ENCODE peak calls at places on chromosome 17, in five cellular contexts. One of them, this sample, is unnamed.

GRCh38 chr17:58315750-58316149 is 12.8 kb downstream of the TSPOAP1 start:
- DNase-seq in A549: no peak
- DNase-seq in K562: no peak
- DNase-seq in endothelial cell of umbilical vein: no peak
- DNase-seq in GM12878: no peak
- DNase-seq in this sample: no peak

GRCh38 chr17:67427410-67427809 is 50.3 kb downstream of the PITPNC1 start:
- DNase-seq in A549: no peak
- DNase-seq in K562: no peak
- DNase-seq in endothelial cell of umbilical vein: no peak
- DNase-seq in GM12878: no peak
- DNase-seq in this sample: no peak

GRCh38 chr17:49469831-49470568 is 25.1 kb upstream of the NGFR start:
- DNase-seq in A549: no peak
- DNase-seq in K562: no peak
- DNase-seq in endothelial cell of umbilical vein: no peak
- DNase-seq in GM12878: no peak
- DNase-seq in this sample: no peak

GRCh38 chr17:909642-910323 is 69.8 kb downstream of the NXN start:
- DNase-seq in A549: no peak
- DNase-seq in K562: peak
- DNase-seq in endothelial cell of umbilical vein: no peak
- DNase-seq in GM12878: no peak
- DNase-seq in this sample: peak

GRCh38 chr17:70270554-70270953 is 101.2 kb downstream of the KCNJ2 start:
- DNase-seq in A549: no peak
- DNase-seq in K562: no peak
- DNase-seq in endothelial cell of umbilical vein: peak
- DNase-seq in GM12878: no peak
- DNase-seq in this sample: no peak

GRCh38 chr17:14058051-14058450 is 11.3 kb upstream of the COX10 start:
- DNase-seq in A549: no peak
- DNase-seq in K562: no peak
- DNase-seq in endothelial cell of umbilical vein: no peak
- DNase-seq in GM12878: no peak
- DNase-seq in this sample: no peak

GRCh38 chr17:57699751-57700186 is 45.3 kb downstream of the CCDC182 start:
- DNase-seq in A549: no peak
- DNase-seq in K562: no peak
- DNase-seq in endothelial cell of umbilical vein: no peak
- DNase-seq in GM12878: no peak
- DNase-seq in this sample: no peak

GRCh38 chr17:42133461-42134041 is 10.9 kb downstream of the HSPB9 start:
- DNase-seq in A549: no peak
- DNase-seq in K562: no peak
- DNase-seq in endothelial cell of umbilical vein: no peak
- DNase-seq in GM12878: no peak
- DNase-seq in this sample: no peak

GRCh38 chr17:31508310-31509094 is 117.0 kb downstream of the RAB11FIP4 start:
- DNase-seq in A549: peak
- DNase-seq in K562: peak
- DNase-seq in endothelial cell of umbilical vein: no peak
- DNase-seq in GM12878: peak
- DNase-seq in this sample: no peak

GRCh38 chr17:58447039-58447975 is 30.0 kb upstream of the RNF43 start:
- DNase-seq in A549: peak
- DNase-seq in K562: peak
- DNase-seq in endothelial cell of umbilical vein: peak
- DNase-seq in GM12878: peak
- DNase-seq in this sample: peak

GRCh38 chr17:1989135-1989534 is 36.0 kb downstream of the RTN4RL1 start:
- DNase-seq in A549: peak
- DNase-seq in K562: peak
- DNase-seq in endothelial cell of umbilical vein: no peak
- DNase-seq in GM12878: no peak
- DNase-seq in this sample: no peak

GRCh38 chr17:79191270-79191934 is 116.8 kb downstream of the ENGASE start:
- DNase-seq in A549: no peak
- DNase-seq in K562: no peak
- DNase-seq in endothelial cell of umbilical vein: no peak
- DNase-seq in GM12878: no peak
- DNase-seq in this sample: no peak

GRCh38 chr17:2853111-2853721 is 57.0 kb downstream of the RAP1GAP2 start:
- DNase-seq in A549: peak
- DNase-seq in K562: no peak
- DNase-seq in endothelial cell of umbilical vein: no peak
- DNase-seq in GM12878: no peak
- DNase-seq in this sample: peak

GRCh38 chr17:57110152-57110542 is 25.1 kb downstream of the AKAP1 start:
- DNase-seq in A549: no peak
- DNase-seq in K562: no peak
- DNase-seq in endothelial cell of umbilical vein: no peak
- DNase-seq in GM12878: no peak
- DNase-seq in this sample: no peak

GRCh38 chr17:6558932-6559752 is 2.8 kb upstream of the PITPNM3 start:
- DNase-seq in A549: no peak
- DNase-seq in K562: no peak
- DNase-seq in endothelial cell of umbilical vein: peak
- DNase-seq in GM12878: no peak
- DNase-seq in this sample: no peak

GRCh38 chr17:1280652-1281051 is 1.2 kb downstream of the TRARG1 start:
- DNase-seq in A549: no peak
- DNase-seq in K562: no peak
- DNase-seq in endothelial cell of umbilical vein: no peak
- DNase-seq in GM12878: no peak
- DNase-seq in this sample: no peak

GRCh38 chr17:65561394-65562205 is at the start of gene AXIN2:
- DNase-seq in A549: peak
- DNase-seq in K562: peak
- DNase-seq in endothelial cell of umbilical vein: peak
- DNase-seq in GM12878: no peak
- DNase-seq in this sample: peak

GRCh38 chr17:72158895-72159885 is 38.4 kb downstream of the SOX9 start:
- DNase-seq in A549: no peak
- DNase-seq in K562: no peak
- DNase-seq in endothelial cell of umbilical vein: no peak
- DNase-seq in GM12878: no peak
- DNase-seq in this sample: no peak

GRCh38 chr17:75241996-75242460 is 19.4 kb downstream of the GGA3 start:
- DNase-seq in A549: no peak
- DNase-seq in K562: no peak
- DNase-seq in endothelial cell of umbilical vein: no peak
- DNase-seq in GM12878: no peak
- DNase-seq in this sample: no peak

GRCh38 chr17:64103751-64104364 is 26.1 kb downstream of the ERN1 start:
- DNase-seq in A549: no peak
- DNase-seq in K562: no peak
- DNase-seq in endothelial cell of umbilical vein: no peak
- DNase-seq in GM12878: peak
- DNase-seq in this sample: peak

GRCh38 chr17:45225964-45226530 is 4.4 kb downstream of the FMNL1 start:
- DNase-seq in A549: peak
- DNase-seq in K562: peak
- DNase-seq in endothelial cell of umbilical vein: peak
- DNase-seq in GM12878: peak
- DNase-seq in this sample: peak

GRCh38 chr17:83050651-83051422 is 28.6 kb upstream of the METRNL start:
- DNase-seq in A549: no peak
- DNase-seq in K562: no peak
- DNase-seq in endothelial cell of umbilical vein: no peak
- DNase-seq in GM12878: no peak
- DNase-seq in this sample: no peak

GRCh38 chr17:67246648-67247415 is 1.8 kb upstream of the HELZ start:
- DNase-seq in A549: peak
- DNase-seq in K562: peak
- DNase-seq in endothelial cell of umbilical vein: peak
- DNase-seq in GM12878: peak
- DNase-seq in this sample: peak

GRCh38 chr17:81248649-81249048 is 9.5 kb downstream of the NDUFAF8 start:
- DNase-seq in A549: no peak
- DNase-seq in K562: no peak
- DNase-seq in endothelial cell of umbilical vein: no peak
- DNase-seq in GM12878: no peak
- DNase-seq in this sample: no peak

GRCh38 chr17:48261297-48261880 is 153.8 kb downstream of the SNX11 start:
- DNase-seq in A549: peak
- DNase-seq in K562: peak
- DNase-seq in endothelial cell of umbilical vein: no peak
- DNase-seq in GM12878: no peak
- DNase-seq in this sample: peak

GRCh38 chr17:27348196-27348595 is 54.3 kb downstream of the WSB1 start:
- DNase-seq in A549: no peak
- DNase-seq in K562: no peak
- DNase-seq in endothelial cell of umbilical vein: peak
- DNase-seq in GM12878: no peak
- DNase-seq in this sample: no peak

GRCh38 chr17:81553616-81554181 is 1.5 kb upstream of the FAAP100 start:
- DNase-seq in A549: peak
- DNase-seq in K562: peak
- DNase-seq in endothelial cell of umbilical vein: peak
- DNase-seq in GM12878: peak
- DNase-seq in this sample: peak

GRCh38 chr17:76150712-76151622 is 9.9 kb upstream of the FOXJ1 start:
- DNase-seq in A549: no peak
- DNase-seq in K562: no peak
- DNase-seq in endothelial cell of umbilical vein: no peak
- DNase-seq in GM12878: no peak
- DNase-seq in this sample: no peak

GRCh38 chr17:40606548-40607353 is 40.9 kb downstream of the SMARCE1 start:
- DNase-seq in A549: no peak
- DNase-seq in K562: no peak
- DNase-seq in endothelial cell of umbilical vein: no peak
- DNase-seq in GM12878: no peak
- DNase-seq in this sample: no peak

GRCh38 chr17:40607641-40608040 is 40.0 kb downstream of the SMARCE1 start:
- DNase-seq in A549: no peak
- DNase-seq in K562: no peak
- DNase-seq in endothelial cell of umbilical vein: no peak
- DNase-seq in GM12878: no peak
- DNase-seq in this sample: no peak

GRCh38 chr17:40605301-40605700 is 40.0 kb upstream of the CCR7 start:
- DNase-seq in A549: no peak
- DNase-seq in K562: no peak
- DNase-seq in endothelial cell of umbilical vein: no peak
- DNase-seq in GM12878: no peak
- DNase-seq in this sample: no peak

GRCh38 chr17:40602445-40603443 is 37.5 kb upstream of the CCR7 start:
- DNase-seq in A549: no peak
- DNase-seq in K562: no peak
- DNase-seq in endothelial cell of umbilical vein: no peak
- DNase-seq in GM12878: peak
- DNase-seq in this sample: no peak

GRCh38 chr17:40604327-40605080 is 39.2 kb upstream of the CCR7 start:
- DNase-seq in A549: no peak
- DNase-seq in K562: no peak
- DNase-seq in endothelial cell of umbilical vein: no peak
- DNase-seq in GM12878: no peak
- DNase-seq in this sample: no peak
- H3K4me3 ChIP-seq in A549: no peak
- H3K4me3 ChIP-seq in K562: no peak
- H3K4me3 ChIP-seq in endothelial cell of umbilical vein: no peak
- H3K4me3 ChIP-seq in GM12878: no peak
- H3K4me3 ChIP-seq in this sample: no peak

DNA sequence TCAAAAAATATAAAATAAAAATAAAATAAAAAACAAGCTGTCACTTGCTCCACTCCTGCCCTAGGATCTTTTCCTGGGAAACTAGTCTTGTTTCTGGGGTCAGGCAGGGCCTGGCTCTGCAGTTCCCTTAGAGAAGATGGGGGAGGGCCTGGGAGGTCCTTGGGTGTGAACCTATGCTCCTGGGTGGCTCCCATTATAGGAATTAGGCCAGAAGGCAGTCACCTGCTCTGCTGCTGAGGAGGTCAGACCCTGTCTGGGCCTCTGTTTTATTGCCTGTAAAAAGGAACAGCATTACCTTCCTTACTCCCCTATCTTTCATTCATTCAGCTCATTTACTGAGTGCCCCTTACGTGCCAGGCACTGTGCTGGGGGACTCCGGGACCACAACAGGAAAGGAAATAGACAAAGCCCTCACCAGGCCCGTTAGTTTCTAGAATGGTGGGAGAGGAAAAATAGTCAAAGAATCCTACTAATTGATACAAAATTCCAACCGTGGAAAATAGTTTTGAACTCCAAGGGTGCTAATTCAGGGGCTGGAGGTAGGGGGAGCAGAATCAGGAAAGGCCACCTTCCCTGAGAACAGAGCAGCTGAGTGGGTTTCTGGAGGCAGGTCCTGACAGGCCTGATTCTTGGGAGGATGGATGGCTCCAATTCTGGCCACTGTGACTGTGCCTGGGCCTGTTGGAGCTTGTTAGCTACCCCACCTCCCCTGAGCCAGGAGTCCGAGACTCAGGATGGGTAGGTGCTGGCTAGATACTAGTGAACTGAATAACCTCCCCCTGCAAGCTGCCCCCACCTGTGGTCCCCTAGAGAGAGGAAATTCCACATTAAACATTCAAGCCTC is 1.3 kb upstream of the SLC46A1 start:
- DNase-seq in A549: no peak
- DNase-seq in K562: no peak
- DNase-seq in endothelial cell of umbilical vein: no peak
- DNase-seq in GM12878: no peak
- DNase-seq in this sample: no peak
- TF ChIP-seq MYC in A549: no peak
- TF ChIP-seq MYC in K562: no peak
- TF ChIP-seq MYC in endothelial cell of umbilical vein: no peak
- TF ChIP-seq MYC in GM12878: no peak
- TF ChIP-seq MYC in this sample: no peak

GRCh38 chr17:16286009-16286946 is 67.0 kb downstream of the CENPV start:
- DNase-seq in A549: peak
- DNase-seq in K562: peak
- DNase-seq in endothelial cell of umbilical vein: peak
- DNase-seq in GM12878: peak
- DNase-seq in this sample: peak
- H3K4me3 ChIP-seq in A549: no peak
- H3K4me3 ChIP-seq in K562: peak
- H3K4me3 ChIP-seq in endothelial cell of umbilical vein: peak
- H3K4me3 ChIP-seq in GM12878: peak
- H3K4me3 ChIP-seq in this sample: peak

GRCh38 chr17:18250259-18250658 is 8.3 kb downstream of the FLII start:
- DNase-seq in A549: no peak
- DNase-seq in K562: no peak
- DNase-seq in endothelial cell of umbilical vein: no peak
- DNase-seq in GM12878: no peak
- DNase-seq in this sample: no peak

GRCh38 chr17:18252160-18252559 is 6.4 kb downstream of the FLII start:
- DNase-seq in A549: no peak
- DNase-seq in K562: no peak
- DNase-seq in endothelial cell of umbilical vein: no peak
- DNase-seq in GM12878: no peak
- DNase-seq in this sample: no peak

GRCh38 chr17:18251204-18251603 is 7.3 kb downstream of the FLII start:
- DNase-seq in A549: no peak
- DNase-seq in K562: no peak
- DNase-seq in endothelial cell of umbilical vein: no peak
- DNase-seq in GM12878: no peak
- DNase-seq in this sample: no peak

GRCh38 chr17:18248811-18249210 is 9.7 kb downstream of the FLII start:
- DNase-seq in A549: no peak
- DNase-seq in K562: no peak
- DNase-seq in endothelial cell of umbilical vein: no peak
- DNase-seq in GM12878: no peak
- DNase-seq in this sample: no peak

GRCh38 chr17:18250708-18251107 is 7.8 kb downstream of the FLII start:
- DNase-seq in A549: no peak
- DNase-seq in K562: no peak
- DNase-seq in endothelial cell of umbilical vein: no peak
- DNase-seq in GM12878: no peak
- DNase-seq in this sample: no peak
- TF ChIP-seq MYC in A549: no peak
- TF ChIP-seq MYC in K562: no peak
- TF ChIP-seq MYC in endothelial cell of umbilical vein: no peak
- TF ChIP-seq MYC in GM12878: no peak
- TF ChIP-seq MYC in this sample: no peak